ENCODE peak calls at places on chromosomes 4 and X, in six cellular contexts. X is neural progenitor cell; G is activated CD8-positive, alpha-beta memory T cell treated with anti-CD3 and anti-CD28 coated beads, Interleukin-2, amount 10 ng/mL, durations not matched to agents 7 days and 5 days; T is glutamatergic neuron; P is activated CD8-positive, alpha-beta T cell treated with anti-CD3 and anti-CD28 coated beads, Interleukin-2, amount 10 ng/mL, durations not matched to agents 7 days and 5 days; N is stimulated activated naive B cell treated with anti-CD40 and anti-IgM and Interleukin-4, amounts not matched to agents 10 μg/mL and 1 μg/mL and 100 μg/mL, for 72 hours. F is an unnamed sample.

GRCh38 chr4:176838611-176839411 is 46.1 kb upstream of the VEGFC start:
- DNase-seq in N (no peak), G (no peak), X (no peak), P (no peak), T (no peak), F (no peak)

GRCh38 chr4:34720563-34720962 is 1523.8 kb downstream of the ARAP2 start:
- DNase-seq in T (no peak), X (peak), N (no peak), P (no peak), G (no peak), F (peak)

GRCh38 chr4:142846729-142847606 is 867 bp upstream of the INPP4B start:
- DNase-seq in G (peak), N (peak), T (peak), X (peak), P (peak), F (peak)

GRCh38 chrX:106415276-106415895 is 196.4 kb upstream of the RADX start:
- DNase-seq in G (no peak), X (peak), N (no peak), P (no peak), T (no peak), F (peak)

GRCh38 chr4:159297088-159297487 is 194.2 kb downstream of the RAPGEF2 start:
- DNase-seq in G (no peak), X (no peak), N (no peak), T (no peak), P (no peak), F (no peak)

GRCh38 chr4:86935833-86936721 is 1.3 kb downstream of the AFF1 start:
- DNase-seq in P (peak), X (peak), G (peak), N (peak), T (peak), F (peak)

GRCh38 chr4:54433686-54434085 is 204.6 kb downstream of the PDGFRA start:
- DNase-seq in N (no peak), P (no peak), T (no peak), X (peak), G (no peak), F (peak)

GRCh38 chr4:112766422-112766821 is 129.5 kb downstream of the LARP7 start:
- DNase-seq in N (no peak), P (no peak), G (no peak), X (peak), T (peak), F (peak)

GRCh38 chr4:148110169-148110568 is 332.0 kb downstream of the NR3C2 start:
- DNase-seq in X (no peak), P (no peak), G (no peak), N (no peak), T (no peak), F (no peak)

GRCh38 chr4:7398104-7398423 is 36.7 kb downstream of the PSAPL1 start:
- DNase-seq in P (no peak), G (peak), N (no peak), T (no peak), X (no peak), F (no peak)

GRCh38 chrX:3286196-3286920 is 60.1 kb downstream of the MXRA5 start:
- DNase-seq in T (no peak), G (no peak), N (no peak), P (no peak), X (no peak), F (no peak)

GRCh38 chrX:69988955-69989394 is 60.8 kb downstream of the AWAT2 start:
- DNase-seq in P (peak), N (no peak), X (no peak), G (no peak), T (no peak), F (peak)

F was measured in mesendoderm.